ENCODE peak calls at places on chromosome 15, in four cellular contexts. H is GM23338; B is mesothelial cell of epicardium; G is activated naive CD4-positive, alpha-beta T cell. P is an unnamed sample.

GRCh38 chr15:67927501-67928156 is 87.8 kb upstream of the RNU6-1 start:
- DNase-seq in H (no peak), B (peak; percentile 62), G (no peak), P (no peak)

GRCh38 chr15:78429477-78429876 is 8.5 kb upstream of the IREB2 start:
- DNase-seq in H (no peak), B (no peak), G (no peak), P (no peak)

GRCh38 chr15:65990298-65990981 is 121.1 kb downstream of the RAB11A start:
- DNase-seq in H (peak; percentile 32), B (no peak), G (no peak), P (no peak)

GRCh38 chr15:49301562-49301961 is 121.5 kb upstream of the FGF7 start:
- DNase-seq in H (no peak), B (no peak), G (no peak), P (no peak)

GRCh38 chr15:39248204-39248603 is 332.7 kb upstream of the THBS1 start:
- DNase-seq in H (no peak), B (no peak), G (no peak), P (no peak)

GRCh38 chr15:72965671-72966070 is 86.6 kb upstream of the NEO1 start:
- DNase-seq in H (no peak), B (no peak), G (no peak), P (no peak)

GRCh38 chr15:88834211-88834812 is 31.1 kb downstream of the ACAN start:
- DNase-seq in H (peak; percentile 91), B (peak; percentile 52), G (peak; percentile 11), P (peak; percentile 86)

GRCh38 chr15:29747837-29748417 is 74.3 kb downstream of the TJP1 start:
- DNase-seq in H (no peak), B (no peak), G (no peak), P (no peak)

GRCh38 chr15:82548700-82549099 is 8.4 kb upstream of the RPS17 start:
- DNase-seq in H (no peak), B (no peak), G (no peak), P (no peak)

P was measured in endodermal cell.